ENCODE peak calls at places on chromosomes 4 and X, in five cellular contexts. S is H1, D is HepG2, O is K562, R is GM12878. I is an unnamed sample.
A peak's percentile ranks its signal among the peaks of the same experiment; 100 is the strongest.

GRCh38 chr4:104465201-104465600 is 29.5 kb downstream of the CXXC4 start:
- DNase-seq in S (no peak), D (no peak), O (no peak), R (no peak), I (no peak)

GRCh38 chr4:14294611-14295010 is 667.1 kb upstream of the BOD1L1 start:
- DNase-seq in S (no peak), D (no peak), O (no peak), R (no peak), I (no peak)

GRCh38 chr4:124203613-124204284 is 508.8 kb downstream of the ANKRD50 start:
- DNase-seq in S (no peak), D (no peak), O (no peak), R (no peak), I (no peak)

GRCh38 chrX:69163936-69164741 is 1.1 kb downstream of the PJA1 start:
- DNase-seq in S (no peak), D (no peak), O (peak; percentile 56), R (no peak), I (peak; percentile 28)

GRCh38 chrX:17375631-17376380 is 806 bp downstream of the NHS start:
- DNase-seq in S (peak; percentile 53), D (no peak), O (no peak), R (no peak), I (peak; percentile 38)

GRCh38 chrX:17174671-17175070 is 200.3 kb upstream of the NHS start:
- DNase-seq in S (no peak), D (no peak), O (no peak), R (no peak), I (no peak)

GRCh38 chr4:130403221-130403620 is 1307.3 kb downstream of the C4orf33 start:
- DNase-seq in S (no peak), D (no peak), O (no peak), R (no peak), I (no peak)

GRCh38 chr4:140689628-140690027 is 66.6 kb downstream of the TBC1D9 start:
- DNase-seq in S (no peak), D (no peak), O (no peak), R (no peak), I (no peak)

GRCh38 chrX:53630261-53630660 is 56.3 kb downstream of the HUWE1 start:
- DNase-seq in S (no peak), D (no peak), O (no peak), R (no peak), I (no peak)

GRCh38 chr4:150782311-150782710 is 200.4 kb downstream of the MAB21L2 start:
- DNase-seq in S (no peak), D (peak; percentile 12), O (no peak), R (no peak), I (no peak)

GRCh38 chr4:45539142-45539814 is 584.6 kb downstream of the GABRG1 start:
- DNase-seq in S (no peak), D (no peak), O (no peak), R (no peak), I (no peak)

DNA sequence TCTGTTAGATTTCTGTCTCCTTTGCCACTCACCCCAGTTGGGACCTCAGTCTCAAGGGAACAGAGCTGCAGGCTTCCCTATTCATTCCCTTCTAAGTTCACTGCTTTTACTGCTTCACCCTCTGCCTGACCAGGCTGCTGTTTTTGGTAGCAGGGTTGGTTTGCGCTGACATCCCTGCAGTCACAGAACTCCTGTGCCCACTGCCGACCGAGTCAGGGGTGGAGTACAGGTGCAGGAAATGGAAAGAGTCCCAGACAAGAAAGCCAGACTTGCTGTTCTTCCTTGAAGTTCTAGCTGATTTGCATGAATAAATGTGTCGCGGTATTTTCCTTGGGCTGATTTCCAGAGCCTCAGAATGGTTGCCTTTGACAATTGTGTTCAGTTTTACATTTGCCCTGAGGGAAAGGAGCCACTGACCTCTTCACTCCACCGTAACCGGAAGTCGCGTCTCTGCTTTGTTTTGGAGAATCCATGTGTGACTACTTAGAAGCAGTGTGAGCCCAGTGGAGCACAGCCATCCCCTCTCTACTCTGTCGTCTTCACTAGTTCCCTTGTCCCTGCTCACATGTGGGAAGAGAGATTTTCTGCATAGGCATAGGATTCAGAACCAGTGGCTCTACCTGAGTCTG is 84.8 kb downstream of the TNIP2 start:
- DNase-seq in S (no peak), D (no peak), O (no peak), R (no peak), I (no peak)
- TF ChIP-seq ATF2 in S (no peak), D (no peak), O (no peak), R (no peak), I (no peak)

GRCh38 chr4:161929966-161930365 is 233.8 kb downstream of the FSTL5 start:
- DNase-seq in S (no peak), D (no peak), O (no peak), R (no peak), I (no peak)
- TF ChIP-seq CREB1 in S (no peak), D (no peak), O (no peak), R (no peak), I (no peak)

GRCh38 chrX:45762699-45763647 is 562.3 kb upstream of the DIPK2B start:
- DNase-seq in S (no peak), D (no peak), O (no peak), R (peak; percentile 45), I (no peak)
- TF ChIP-seq ATF2 in S (no peak), D (no peak), O (no peak), R (peak; percentile 92), I (no peak)

GRCh38 chr4:114386637-114387233 is 211.9 kb upstream of the UGT8 start:
- DNase-seq in S (no peak), D (peak; percentile 5), O (no peak), R (peak; percentile 5), I (no peak)

GRCh38 chr4:114383055-114383454 is 215.6 kb upstream of the UGT8 start:
- DNase-seq in S (no peak), D (no peak), O (no peak), R (no peak), I (no peak)

GRCh38 chr4:114385195-114385985 is 213.2 kb upstream of the UGT8 start:
- DNase-seq in S (no peak), D (no peak), O (no peak), R (no peak), I (no peak)

GRCh38 chr4:114383721-114384120 is 214.9 kb upstream of the UGT8 start:
- DNase-seq in S (no peak), D (no peak), O (no peak), R (no peak), I (no peak)

DNA sequence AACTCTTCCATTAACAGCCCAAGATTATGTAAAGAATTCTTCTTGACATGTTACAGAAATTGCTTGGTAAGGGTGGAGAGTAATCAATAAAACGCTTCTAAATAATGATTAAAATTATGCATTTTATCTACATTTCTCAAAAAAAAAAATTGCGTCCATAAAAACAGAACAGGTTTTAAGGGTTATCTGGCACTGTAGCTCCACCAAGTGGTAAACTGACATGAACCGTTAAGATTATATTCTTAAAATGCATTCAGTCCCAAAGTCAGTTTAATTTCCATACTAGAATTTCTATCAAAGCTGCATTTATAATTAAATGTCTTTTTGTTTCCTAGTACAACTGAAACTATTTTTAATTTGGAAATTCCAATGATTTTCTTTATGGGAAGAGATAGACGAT is 214.0 kb upstream of the UGT8 start:
- DNase-seq in S (no peak), D (peak; percentile 18), O (no peak), R (no peak), I (no peak)
- TF ChIP-seq CREB1 in S (no peak), D (no peak), O (no peak), R (no peak), I (no peak)

GRCh38 chr4:109739547-109739946 is 9.7 kb upstream of the PLA2G12A start:
- DNase-seq in S (no peak), D (no peak), O (no peak), R (no peak), I (no peak)

GRCh38 chr4:109738104-109738872 is 8.4 kb upstream of the PLA2G12A start:
- DNase-seq in S (no peak), D (no peak), O (no peak), R (no peak), I (no peak)

GRCh38 chr4:109730294-109731051 is 603 bp upstream of the PLA2G12A start:
- DNase-seq in S (peak; percentile 84), D (no peak), O (peak; percentile 15), R (peak; percentile 13), I (peak; percentile 61)

GRCh38 chr4:109733728-109734127 is 3.9 kb upstream of the PLA2G12A start:
- DNase-seq in S (no peak), D (no peak), O (no peak), R (no peak), I (no peak)

DNA sequence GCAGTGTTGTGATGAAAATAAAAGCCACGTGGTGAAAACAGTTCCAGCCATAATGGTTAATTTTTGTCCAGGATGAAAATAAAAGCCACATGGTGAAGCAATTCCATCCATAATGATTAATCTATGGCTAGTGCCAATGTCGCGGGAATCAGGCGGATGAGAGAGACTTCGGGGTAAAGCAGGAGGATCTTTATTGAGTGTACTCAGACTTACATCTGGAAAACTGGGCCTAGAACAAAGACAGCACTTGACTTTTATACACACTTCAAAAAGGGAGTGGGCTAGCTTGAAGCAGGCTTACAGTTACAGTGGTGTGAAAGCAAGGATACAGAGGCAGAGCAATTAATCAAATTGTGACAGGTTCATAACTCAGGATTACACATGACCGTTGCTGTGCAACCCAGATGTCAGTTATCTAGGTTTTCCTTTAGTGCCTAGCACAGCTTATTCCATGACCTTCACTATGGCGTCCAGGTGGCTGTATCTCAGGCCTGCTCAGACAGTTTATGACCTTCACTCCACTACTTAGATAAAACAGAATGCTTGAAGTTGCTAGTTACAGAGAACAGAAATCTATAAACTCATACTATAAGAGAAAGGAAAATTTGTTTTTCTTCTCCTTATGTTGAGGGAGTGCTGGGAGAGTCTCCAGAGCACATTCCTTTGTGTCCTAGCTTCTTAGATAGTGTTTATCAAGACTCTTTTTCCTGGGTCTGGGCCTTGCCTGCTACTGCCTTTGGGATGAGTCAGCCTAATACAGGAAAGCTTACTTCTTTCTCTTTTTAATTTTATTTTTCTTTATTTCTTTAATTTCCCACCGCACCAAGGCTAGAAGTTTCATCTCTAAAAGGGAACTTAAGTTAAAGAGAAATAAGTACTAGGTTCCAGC is 5.9 kb upstream of the PLA2G12A start:
- DNase-seq in S (no peak), D (no peak), O (no peak), R (no peak), I (no peak)
- TF ChIP-seq ATF2 in S (no peak), D (no peak), O (no peak), R (no peak), I (no peak)

DNA sequence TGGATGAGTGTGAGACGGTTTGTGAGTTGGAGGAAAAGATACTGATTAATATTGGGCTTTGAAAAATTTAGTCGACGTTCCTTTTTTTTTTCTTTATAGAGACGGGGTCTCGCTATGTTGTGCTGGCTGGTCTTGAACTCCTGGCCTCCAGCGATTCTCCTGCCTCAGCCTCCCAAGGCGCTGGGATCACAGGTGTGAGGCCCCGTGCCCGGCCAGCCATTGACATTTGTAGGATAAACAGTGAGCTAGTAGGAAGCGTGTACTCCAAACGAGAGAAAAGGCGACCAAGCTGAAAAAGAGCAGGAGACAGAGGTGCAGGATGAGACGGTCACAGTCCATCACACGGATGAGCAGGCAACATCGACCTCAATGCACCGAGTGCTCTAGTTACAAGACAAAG is 19.4 kb downstream of the PPP2R3B start:
- DNase-seq in S (no peak), D (no peak), O (no peak), R (no peak), I (no peak)
- TF ChIP-seq CREB1 in S (no peak), D (no peak), O (no peak), R (no peak), I (no peak)

GRCh38 chrX:48468693-48469691 is 1.1 kb downstream of the SLC38A5 start:
- DNase-seq in S (peak; percentile 61), D (no peak), O (peak; percentile 44), R (no peak), I (peak; percentile 48)
- TF ChIP-seq ATF2 in S (no peak), D (no peak), O (no peak), R (no peak), I (no peak)

GRCh38 chr4:997375-998071 is 4.3 kb upstream of the SLC26A1 start:
- DNase-seq in S (no peak), D (no peak), O (peak; percentile 88), R (no peak), I (no peak)
- TF ChIP-seq CREB1 in S (no peak), D (no peak), O (peak; percentile 12), R (no peak), I (no peak)